ENCODE peak calls at places on chromosomes 3 and 15, in ten cellular contexts. D is A549, Z is LoVo, W is cardiac fibroblast, C is colonic mucosa, S is right lobe of liver, V is erythroblast, H is NCI-H345, J is HuH-7, G is iris pigment epithelial cell. F is an unnamed sample.

GRCh38 chr15:80152896-80153876 is at the start of gene FAH:
- DNase-seq in W (peak), D (no peak), H (no peak), J (peak), Z (peak), V (peak), C (peak), S (no peak), G (peak), F (no peak)

GRCh38 chr3:198079771-198080520 is 119.9 kb downstream of the LMLN start:
- DNase-seq in S (no peak), G (peak), D (no peak), H (peak), C (peak), V (peak), J (peak), Z (peak), W (peak), F (no peak)

GRCh38 chr3:81218023-81218422 is 543.4 kb downstream of the GBE1 start:
- DNase-seq in W (peak), H (peak), D (no peak), S (no peak), V (no peak), C (no peak), G (peak), Z (peak), J (peak), F (no peak)

GRCh38 chr3:25527796-25528195 is 99.7 kb downstream of the RARB start:
- DNase-seq in V (no peak), C (no peak), D (no peak), Z (no peak), S (no peak), H (no peak), G (no peak), W (no peak), J (no peak), F (no peak)

GRCh38 chr3:185983495-185984141 is 45.8 kb upstream of the TRA2B start:
- DNase-seq in C (peak), J (peak), S (peak), G (peak), Z (peak), H (peak), V (peak), D (peak), W (peak), F (no peak)

GRCh38 chr3:109973733-109974132 is 636.4 kb upstream of the DPPA4 start:
- DNase-seq in G (peak), S (no peak), H (no peak), D (no peak), C (no peak), Z (no peak), W (peak), V (no peak), J (no peak), F (no peak)

GRCh38 chr15:41607033-41607432 is 48.0 kb downstream of the TYRO3 start:
- DNase-seq in S (no peak), V (no peak), J (no peak), W (peak), Z (peak), H (no peak), D (no peak), G (peak), C (no peak), F (peak)

GRCh38 chr3:150737874-150738679 is 24.9 kb downstream of the SIAH2 start:
- DNase-seq in J (no peak), H (no peak), G (peak), S (no peak), D (no peak), V (peak), C (no peak), Z (peak), W (peak), F (peak)

GRCh38 chr3:16768956-16769355 is 115.8 kb upstream of the PLCL2 start:
- DNase-seq in H (no peak), S (no peak), W (peak), G (peak), V (no peak), C (no peak), Z (no peak), J (no peak), D (no peak), F (no peak)

GRCh38 chr3:113546414-113546893 is 14.1 kb downstream of the SIDT1 start:
- DNase-seq in C (no peak), J (no peak), H (no peak), S (no peak), W (no peak), D (no peak), Z (no peak), G (no peak), V (no peak), F (no peak)

GRCh38 chr3:43748179-43748578 is 57.4 kb downstream of the ABHD5 start:
- DNase-seq in D (no peak), S (no peak), W (peak), V (no peak), C (no peak), J (no peak), G (peak), Z (peak), H (no peak), F (no peak)

GRCh38 chr15:39207532-39208115 is 373.3 kb upstream of the THBS1 start:
- DNase-seq in H (no peak), Z (no peak), V (no peak), J (no peak), G (no peak), C (no peak), W (no peak), S (no peak), D (no peak), F (no peak)

GRCh38 chr3:51706788-51707731 is at the start of gene GRM2:
- DNase-seq in H (peak), S (peak), V (peak), C (peak), Z (no peak), D (no peak), W (peak), J (peak), G (peak), F (peak)

GRCh38 chr3:10185804-10186762 is 21.4 kb downstream of the IRAK2 start:
- DNase-seq in S (no peak), Z (no peak), W (no peak), H (no peak), G (peak), C (no peak), V (no peak), D (no peak), J (no peak), F (no peak)

GRCh38 chr3:172153335-172153861 is 114.0 kb downstream of the FNDC3B start:
- DNase-seq in S (peak), V (peak), G (peak), D (peak), H (no peak), C (peak), Z (peak), W (peak), J (no peak), F (peak)

GRCh38 chr3:114827495-114827894 is 319.6 kb downstream of the ZBTB20 start:
- DNase-seq in W (peak), V (peak), S (no peak), C (no peak), G (peak), D (peak), J (peak), Z (no peak), H (peak), F (peak)

GRCh38 chr15:41494190-41494921 is 682 bp downstream of the ITPKA start:
- DNase-seq in G (no peak), Z (no peak), V (peak), J (peak), D (peak), S (peak), H (peak), W (no peak), C (peak), F (no peak)

GRCh38 chr15:93042211-93042610 is 46.8 kb downstream of the RGMA start:
- DNase-seq in C (no peak), D (no peak), Z (no peak), G (no peak), V (no peak), S (peak), J (no peak), W (no peak), H (no peak), F (no peak)

GRCh38 chr3:52286777-52287110 is 884 bp upstream of the GLYCTK start:
- DNase-seq in C (no peak), Z (peak), V (no peak), D (no peak), J (no peak), G (peak), S (peak), H (no peak), W (peak), F (no peak)

GRCh38 chr3:31361391-31362273 is 171.1 kb upstream of the STT3B start:
- DNase-seq in S (no peak), C (no peak), W (peak), V (no peak), J (no peak), Z (peak), H (no peak), D (no peak), G (peak), F (no peak)

GRCh38 chr3:53806182-53807116 is 39.8 kb downstream of the CHDH start:
- DNase-seq in G (peak), J (no peak), D (no peak), H (no peak), Z (peak), V (no peak), S (no peak), C (peak), W (peak), F (peak)

GRCh38 chr15:92611995-92612745 is 43.4 kb downstream of the FAM174B start:
- DNase-seq in S (no peak), D (no peak), V (no peak), H (no peak), Z (no peak), G (no peak), J (no peak), C (no peak), W (no peak), F (no peak)

GRCh38 chr3:54519493-54519892 is 397.1 kb downstream of the CACNA2D3 start:
- DNase-seq in S (no peak), C (no peak), H (no peak), D (no peak), G (no peak), W (no peak), V (no peak), Z (no peak), J (no peak), F (no peak)

GRCh38 chr3:16290827-16291196 is 25.8 kb downstream of the OXNAD1 start:
- DNase-seq in Z (no peak), C (no peak), J (no peak), D (no peak), V (no peak), G (peak), H (no peak), W (peak), S (no peak), F (no peak)

GRCh38 chr15:80694624-80695098 is 449 bp upstream of the ABHD17C start:
- DNase-seq in C (peak), W (peak), S (peak), G (peak), V (peak), J (peak), H (peak), Z (peak), D (peak), F (no peak)

GRCh38 chr3:133887951-133888703 is 7.6 kb downstream of the RAB6B start:
- DNase-seq in D (no peak), S (no peak), G (peak), J (no peak), H (no peak), W (no peak), Z (no peak), V (no peak), C (peak), F (no peak)

GRCh38 chr15:92033723-92034122 is 180.2 kb downstream of the SLCO3A1 start:
- DNase-seq in Z (no peak), D (no peak), V (no peak), J (no peak), C (no peak), G (no peak), H (no peak), S (no peak), W (no peak), F (no peak)

GRCh38 chr3:47161983-47162694 is 1.8 kb downstream of the SETD2 start:
- DNase-seq in V (peak), D (no peak), C (no peak), H (no peak), W (no peak), S (no peak), G (no peak), J (no peak), Z (no peak), F (no peak)

GRCh38 chr15:85694086-85694485 is 100.6 kb downstream of the KLHL25 start:
- DNase-seq in J (no peak), S (no peak), W (no peak), H (no peak), D (no peak), G (no peak), V (peak), C (no peak), Z (no peak), F (no peak)

GRCh38 chr15:91186892-91187644 is 87.0 kb downstream of the SV2B start:
- DNase-seq in D (no peak), H (no peak), S (no peak), C (no peak), J (peak), G (peak), V (peak), W (peak), Z (peak), F (peak)

GRCh38 chr15:76345880-76346665 is 9.5 kb downstream of the ISL2 start:
- DNase-seq in D (no peak), V (no peak), S (no peak), W (no peak), H (no peak), C (peak), G (no peak), Z (peak), J (peak), F (no peak)

GRCh38 chr3:187104956-187105355 is 34.3 kb downstream of the RPL39L start:
- DNase-seq in G (peak), Z (no peak), H (no peak), D (no peak), J (no peak), W (peak), S (no peak), V (no peak), C (no peak), F (peak)

GRCh38 chr3:43089081-43089480 is 16.8 kb downstream of the POMGNT2 start:
- DNase-seq in H (no peak), W (no peak), J (no peak), V (no peak), G (no peak), Z (no peak), S (no peak), C (no peak), D (no peak), F (no peak)

GRCh38 chr15:41928637-41929620 is 35.1 kb upstream of the SPTBN5 start:
- DNase-seq in Z (no peak), G (no peak), S (no peak), V (no peak), C (peak), D (no peak), W (no peak), H (no peak), J (no peak), F (no peak)

GRCh38 chr3:16715281-16715680 is 110.1 kb upstream of the DAZL start:
- DNase-seq in V (no peak), S (no peak), J (no peak), C (no peak), H (no peak), W (no peak), G (no peak), Z (no peak), D (no peak), F (no peak)

F was measured in stromal cell of bone marrow.